ENCODE peak calls at places on chromosomes 12 and 14, in seven cellular contexts. S is HCT116, B is K562, P is SK-N-SH, Z is HepG2, R is GM12878, G is H1. N is an unnamed sample.
A peak's percentile ranks its signal among the peaks of the same experiment; 100 is the strongest.

GRCh38 chr14:48826058-48826457 is 760.1 kb downstream of the RPS29 start:
- DNase-seq in S (no peak), B (no peak), P (no peak), Z (no peak), R (no peak), G (no peak), N (no peak)

GRCh38 chr12:58314610-58315009 is 373.2 kb downstream of the ATP23 start:
- DNase-seq in S (no peak), B (no peak), P (no peak), Z (no peak), R (no peak), G (no peak), N (no peak)

GRCh38 chr12:125132698-125133400 is 67.6 kb downstream of the AACS start:
- DNase-seq in S (no peak), B (no peak), P (no peak), Z (no peak), R (no peak), G (no peak), N (no peak)

GRCh38 chr14:105168496-105168978 is at the start of gene JAG2:
- DNase-seq in S (no peak), B (no peak), P (peak; percentile 84), Z (no peak), R (no peak), G (no peak), N (no peak)

GRCh38 chr12:109726511-109727038 is 12.9 kb downstream of the FAM222A start:
- DNase-seq in S (no peak), B (no peak), P (peak; percentile 15), Z (no peak), R (no peak), G (no peak), N (no peak)

GRCh38 chr12:85865905-85866304 is 8.2 kb upstream of the NTS start:
- DNase-seq in S (no peak), B (no peak), P (no peak), Z (no peak), R (no peak), G (no peak), N (no peak)

GRCh38 chr12:14825256-14825655 is 11.3 kb upstream of the SMCO3 start:
- DNase-seq in S (no peak), B (no peak), P (no peak), Z (no peak), R (no peak), G (no peak), N (no peak)

GRCh38 chr12:754871-755562 is 2.6 kb downstream of the WNK1 start:
- DNase-seq in S (no peak), B (peak; percentile 32), P (peak; percentile 58), Z (peak; percentile 70), R (no peak), G (no peak), N (no peak)

GRCh38 chr14:65287264-65288131 is 125.0 kb upstream of the FUT8 start:
- DNase-seq in S (no peak), B (no peak), P (no peak), Z (no peak), R (no peak), G (no peak), N (no peak)
- TF ChIP-seq SIN3A in S (no peak), B (no peak), P (no peak), Z (no peak), R (no peak), G (no peak), N (no peak)

GRCh38 chr12:132953163-132953425 is 3.0 kb downstream of the ZNF605 start:
- DNase-seq in S (no peak), B (no peak), P (no peak), Z (no peak), R (no peak), G (no peak), N (no peak)

GRCh38 chr12:132954471-132955048 is 1.5 kb downstream of the ZNF605 start:
- DNase-seq in S (no peak), B (no peak), P (no peak), Z (no peak), R (no peak), G (no peak), N (no peak)

GRCh38 chr12:132953771-132954170 is 2.3 kb downstream of the ZNF605 start:
- DNase-seq in S (no peak), B (no peak), P (no peak), Z (no peak), R (no peak), G (no peak), N (no peak)

GRCh38 chr12:132955933-132956725 is at the start of gene ZNF605:
- DNase-seq in S (no peak), B (peak; percentile 51), P (peak; percentile 97), Z (peak; percentile 79), R (peak; percentile 37), G (peak; percentile 70), N (peak; percentile 10)

GRCh38 chr12:132955094-132955932 is 793 bp downstream of the ZNF605 start:
- DNase-seq in S (no peak), B (no peak), P (no peak), Z (peak; percentile 61), R (no peak), G (no peak), N (peak; percentile 8)
- TF ChIP-seq SIN3A in S (no peak), B (no peak), P (no peak), Z (no peak), R (no peak), G (no peak), N (peak; percentile 14)

GRCh38 chr12:67391034-67391433 is 121.9 kb downstream of the CAND1 start:
- DNase-seq in S (no peak), B (no peak), P (no peak), Z (no peak), R (no peak), G (no peak), N (no peak)

GRCh38 chr12:67391656-67392055 is 122.5 kb downstream of the CAND1 start:
- DNase-seq in S (no peak), B (no peak), P (no peak), Z (no peak), R (no peak), G (no peak), N (no peak)

GRCh38 chr12:67394600-67394999 is 125.4 kb downstream of the CAND1 start:
- DNase-seq in S (no peak), B (no peak), P (no peak), Z (no peak), R (no peak), G (no peak), N (no peak)
- TF ChIP-seq SIN3A in S (no peak), B (no peak), P (no peak), Z (no peak), R (no peak), G (no peak), N (no peak)

GRCh38 chr12:55686366-55687010 is 21.2 kb downstream of the ITGA7 start:
- DNase-seq in S (no peak), B (no peak), P (no peak), Z (no peak), R (no peak), G (no peak), N (no peak)
- TF ChIP-seq SIN3A in S (no peak), B (no peak), P (no peak), Z (no peak), R (no peak), G (no peak), N (no peak)

DNA sequence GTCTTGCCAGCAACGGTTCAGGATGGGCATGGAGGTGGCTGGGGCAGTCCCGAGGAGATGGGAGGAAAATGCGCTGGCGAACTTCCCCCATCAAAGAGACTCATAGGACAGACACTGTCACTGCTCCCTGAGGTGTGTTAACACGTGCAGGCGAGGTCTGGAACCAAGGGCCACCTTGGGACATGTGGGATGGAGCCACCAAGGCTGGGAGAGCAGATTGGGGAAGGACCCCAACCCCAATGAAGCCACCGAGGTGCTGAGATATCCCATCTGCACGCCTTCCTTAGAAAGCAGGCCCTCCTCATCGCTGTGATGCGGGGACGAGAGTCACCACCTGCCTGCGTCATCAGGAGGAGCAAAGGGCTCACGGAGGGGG is 16.9 kb upstream of the BEGAIN start:
- DNase-seq in S (no peak), B (no peak), P (peak; percentile 19), Z (no peak), R (no peak), G (no peak), N (no peak)
- TF ChIP-seq SIN3A in S (no peak), B (no peak), P (no peak), Z (no peak), R (no peak), G (no peak), N (no peak)